ENCODE peak calls at places on chromosomes 2 and 18, in six cellular contexts. D, K, U, H, G and W are unnamed samples.

GRCh38 chr2:27710640-27711430 is 47.1 kb downstream of the SLC4A1AP start:
- DNase-seq in H (no peak), K (no peak), D (no peak), G (no peak), U (no peak), W (no peak)

GRCh38 chr2:26584191-26584590 is 57.0 kb downstream of the CIB4 start:
- DNase-seq in U (no peak), K (no peak), H (no peak), D (no peak), G (no peak), W (no peak)

GRCh38 chr18:74012954-74013630 is 134.5 kb downstream of the FBXO15 start:
- DNase-seq in G (no peak), H (no peak), U (no peak), D (no peak), K (no peak), W (no peak)

GRCh38 chr18:56196495-56197225 is 441.7 kb downstream of the TXNL1 start:
- DNase-seq in G (no peak), U (no peak), D (no peak), H (no peak), K (no peak), W (no peak)

GRCh38 chr2:118913131-118913804 is 28.7 kb upstream of the MARCO start:
- DNase-seq in K (no peak), G (no peak), H (no peak), D (no peak), U (no peak), W (no peak)

GRCh38 chr2:158115202-158115783 is 13.6 kb downstream of the UPP2 start:
- DNase-seq in K (no peak), U (no peak), D (no peak), H (no peak), G (no peak), W (no peak)

GRCh38 chr2:135913726-135914365 is 37.6 kb upstream of the MCM6 start:
- DNase-seq in G (peak; percentile 12), H (no peak), K (peak; percentile 43), U (no peak), D (peak; percentile 30), W (peak; percentile 50)

GRCh38 chr2:220855296-220855695 is 716.8 kb downstream of the EPHA4 start:
- DNase-seq in G (no peak), D (no peak), K (no peak), U (peak; percentile 48), H (no peak), W (no peak)

GRCh38 chr2:11248-11941 is 34.9 kb downstream of the FAM110C start:
- DNase-seq in U (peak; percentile 61), H (no peak), K (peak; percentile 97), G (no peak), D (peak; percentile 74), W (peak; percentile 82)

GRCh38 chr18:11866764-11867163 is 15.6 kb downstream of the CHMP1B start:
- DNase-seq in K (no peak), D (no peak), U (no peak), H (no peak), G (no peak), W (no peak)

GRCh38 chr2:241425368-241425767 is 69.3 kb downstream of the FARP2 start:
- DNase-seq in K (no peak), U (no peak), H (no peak), G (no peak), D (no peak), W (no peak)

GRCh38 chr2:25276569-25277465 is 64.9 kb downstream of the DNMT3A start:
- DNase-seq in H (peak; percentile 85), D (peak; percentile 43), G (peak; percentile 26), U (peak; percentile 67), K (peak; percentile 77), W (peak; percentile 75)
- TF ChIP-seq POLR2A in H (no peak), D (no peak), G (no peak), U (no peak), K (no peak), W (no peak)

DNA sequence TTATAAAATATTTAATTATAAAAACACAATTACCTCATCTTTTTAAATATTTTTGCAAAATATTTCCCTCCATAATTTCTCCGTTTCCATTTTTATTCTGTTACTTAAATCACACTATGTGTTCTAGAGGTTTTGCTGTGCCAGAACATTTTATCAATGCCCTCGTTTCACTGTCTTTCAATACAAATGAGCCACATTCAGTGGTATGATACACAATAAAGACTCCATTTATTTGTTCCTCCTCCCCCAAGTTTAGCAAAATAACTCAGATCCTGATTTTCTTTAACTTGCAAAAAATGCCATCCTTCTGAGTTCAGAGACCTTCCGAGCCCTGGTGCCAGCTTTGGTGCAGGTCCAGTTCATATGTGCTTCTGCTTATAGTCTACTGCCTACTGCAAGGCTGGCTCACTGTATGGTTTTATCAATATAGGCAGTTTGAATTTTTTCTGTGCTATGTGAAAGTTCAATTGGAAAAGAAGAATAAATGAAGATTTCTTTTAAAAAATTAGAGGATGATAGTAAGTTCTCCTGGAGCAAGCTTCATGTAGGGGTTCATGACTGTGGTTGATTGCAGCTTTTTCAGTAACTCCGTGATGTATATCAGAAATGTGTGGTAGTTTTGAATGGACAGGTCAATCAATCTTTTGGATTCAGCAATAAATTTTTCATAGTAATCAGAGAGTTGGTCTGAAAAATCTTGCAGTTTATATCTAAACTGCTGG is 42.5 kb downstream of the APOB start:
- DNase-seq in G (no peak), K (no peak), U (no peak), H (no peak), D (no peak), W (no peak)
- TF ChIP-seq POLR2A in G (no peak), K (no peak), U (no peak), H (no peak), D (no peak), W (no peak)

GRCh38 chr2:215407061-215407460 is 28.8 kb downstream of the FN1 start:
- DNase-seq in H (no peak), K (no peak), G (no peak), U (no peak), D (no peak), W (no peak)

GRCh38 chr2:215404357-215404719 is 31.5 kb downstream of the FN1 start:
- DNase-seq in D (no peak), K (no peak), H (no peak), U (no peak), G (no peak), W (no peak)

GRCh38 chr2:215405722-215406581 is 29.9 kb downstream of the FN1 start:
- DNase-seq in G (no peak), D (no peak), U (no peak), H (no peak), K (no peak), W (no peak)

GRCh38 chr2:215401896-215402379 is 33.9 kb downstream of the FN1 start:
- DNase-seq in U (no peak), G (no peak), H (no peak), K (no peak), D (no peak), W (no peak)

GRCh38 chr2:215403441-215404356 is 32.2 kb downstream of the FN1 start:
- DNase-seq in D (no peak), H (no peak), G (no peak), K (no peak), U (no peak), W (no peak)
- TF ChIP-seq POLR2A in D (no peak), H (no peak), G (no peak), K (no peak), U (no peak), W (no peak)

GRCh38 chr2:237482485-237482884 is 4.6 kb upstream of the MLPH start:
- DNase-seq in H (no peak), D (peak; percentile 82), G (no peak), K (peak; percentile 92), U (peak; percentile 87), W (peak; percentile 55)
- TF ChIP-seq POLR2A in H (no peak), D (peak; percentile 35), G (peak; percentile 40), K (no peak), U (no peak), W (peak; percentile 22)

GRCh38 chr2:231615058-231615671 is 22.5 kb downstream of the TEX44 start:
- DNase-seq in G (no peak), U (peak; percentile 42), K (no peak), D (peak; percentile 20), H (no peak), W (peak; percentile 61)

GRCh38 chr2:231612199-231613053 is 19.8 kb downstream of the TEX44 start:
- DNase-seq in U (peak; percentile 92), G (peak; percentile 95), D (peak; percentile 92), H (peak; percentile 86), K (peak; percentile 92), W (peak; percentile 93)

GRCh38 chr2:231614559-231615057 is 21.9 kb downstream of the TEX44 start:
- DNase-seq in G (no peak), K (peak; percentile 48), D (no peak), U (peak; percentile 70), H (peak; percentile 37), W (peak; percentile 61)

GRCh38 chr2:231613054-231613654 is 20.5 kb downstream of the TEX44 start:
- DNase-seq in G (no peak), D (no peak), K (no peak), U (no peak), H (no peak), W (no peak)

DNA sequence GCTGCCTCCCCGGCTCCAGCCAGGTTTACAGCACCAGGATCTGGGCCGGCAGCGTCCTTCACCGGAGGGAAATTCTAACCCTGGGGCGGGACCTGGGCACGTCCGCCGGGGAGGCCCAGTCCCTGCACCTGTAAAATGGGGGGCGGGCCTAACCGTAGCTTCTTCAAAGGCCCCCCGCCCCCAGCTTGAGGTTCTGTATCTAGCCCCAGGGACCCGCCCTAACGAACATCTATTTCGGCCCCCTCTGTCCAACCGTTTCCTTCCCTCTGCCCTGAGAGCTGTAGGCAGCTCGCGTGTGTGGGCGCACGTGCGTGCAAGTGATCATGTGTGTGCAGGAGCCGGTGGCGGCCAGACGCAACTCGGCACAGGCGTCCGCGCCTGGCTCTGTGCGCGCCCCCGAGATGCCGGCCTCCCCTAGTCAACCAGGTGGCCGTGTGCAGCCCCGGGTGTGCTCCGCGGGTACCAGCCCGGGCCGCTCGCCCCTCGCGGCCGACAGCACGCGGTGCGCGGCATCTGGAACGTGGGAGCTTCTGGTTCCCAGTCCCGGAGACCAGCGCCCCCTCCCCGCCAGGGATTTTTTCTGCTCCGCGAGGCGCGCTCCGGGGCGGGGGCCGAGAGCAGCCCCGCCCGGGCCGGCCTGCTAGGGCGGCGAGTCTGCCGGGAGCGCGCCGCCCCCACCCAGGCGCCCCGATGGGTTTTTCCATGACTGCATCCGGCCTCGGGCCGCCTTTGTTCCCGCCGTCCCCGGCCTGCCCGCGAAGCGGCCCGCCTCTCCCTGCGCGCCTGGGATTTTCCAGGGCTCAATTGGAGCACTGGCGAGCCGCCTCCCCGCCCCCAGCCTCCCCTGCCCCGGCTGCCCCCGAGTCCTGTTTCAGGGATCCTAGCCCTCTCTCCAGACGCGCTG is 21.2 kb downstream of the TEX44 start:
- DNase-seq in H (peak; percentile 85), D (peak; percentile 70), U (peak; percentile 96), K (peak; percentile 78), G (peak; percentile 72), W (peak; percentile 90)
- TF ChIP-seq POLR2A in H (peak; percentile 74), D (peak; percentile 62), U (no peak), K (no peak), G (peak; percentile 37), W (peak; percentile 49)